ENCODE peak calls at places on chromosomes 5 and 9, in ten cellular contexts. U is hepatocyte; S is SJSA1; Q is astrocyte of the spinal cord; M is keratinocyte; L is CD4-positive, CD25-positive, alpha-beta regulatory T cell; D is choroid plexus epithelial cell; F is foreskin fibroblast; K is heart left ventricle; T is K562. A is an unnamed sample.

GRCh38 chr9:99040911-99041582 is 63.9 kb upstream of the TGFBR1 start:
- DNase-seq in U (peak; percentile 45), S (peak; percentile 88), Q (peak; percentile 86), M (no peak), L (no peak), D (peak; percentile 88), F (peak; percentile 61), K (no peak), T (no peak), A (peak; percentile 95)

GRCh38 chr5:19987594-19988345 is at the start of gene CDH18:
- DNase-seq in U (peak; percentile 68), S (no peak), Q (peak; percentile 63), M (no peak), L (no peak), D (peak; percentile 39), F (peak; percentile 13), K (no peak), T (no peak), A (no peak)

GRCh38 chr5:33332804-33333203 is 108.0 kb upstream of the TARS1 start:
- DNase-seq in U (no peak), S (no peak), Q (no peak), M (no peak), L (no peak), D (no peak), F (no peak), K (no peak), T (no peak), A (no peak)

GRCh38 chr5:9149988-9150387 is 395.9 kb downstream of the SEMA5A start:
- DNase-seq in U (no peak), S (no peak), Q (peak; percentile 66), M (peak; percentile 99), L (no peak), D (no peak), F (peak; percentile 94), K (no peak), T (no peak), A (no peak)

GRCh38 chr5:154296525-154297159 is 106.1 kb downstream of the GALNT10 start:
- DNase-seq in U (peak; percentile 39), S (peak; percentile 20), Q (no peak), M (no peak), L (no peak), D (no peak), F (no peak), K (no peak), T (no peak), A (no peak)

GRCh38 chr9:78437721-78438610 is 141.0 kb downstream of the PSAT1 start:
- DNase-seq in U (no peak), S (no peak), Q (no peak), M (no peak), L (no peak), D (no peak), F (no peak), K (no peak), T (no peak), A (no peak)

GRCh38 chr9:18238254-18238653 is 235.7 kb upstream of the ADAMTSL1 start:
- DNase-seq in U (no peak), S (peak; percentile 40), Q (peak; percentile 76), M (peak; percentile 25), L (no peak), D (peak; percentile 93), F (peak; percentile 91), K (no peak), T (no peak), A (no peak)

GRCh38 chr5:115342593-115343377 is 46.3 kb upstream of the CCDC112 start:
- DNase-seq in U (no peak), S (no peak), Q (no peak), M (no peak), L (no peak), D (peak; percentile 45), F (no peak), K (no peak), T (no peak), A (no peak)

GRCh38 chr5:157930710-157931109 is 71.8 kb upstream of the CLINT1 start:
- DNase-seq in U (no peak), S (no peak), Q (no peak), M (no peak), L (no peak), D (no peak), F (no peak), K (peak; percentile 46), T (no peak), A (no peak)

GRCh38 chr5:122612901-122613300 is 162.0 kb upstream of the SNX2 start:
- DNase-seq in U (no peak), S (no peak), Q (no peak), M (no peak), L (no peak), D (no peak), F (no peak), K (no peak), T (no peak), A (no peak)

GRCh38 chr9:133767625-133768024 is 29.5 kb upstream of the SARDH start:
- DNase-seq in U (no peak), S (peak; percentile 11), Q (no peak), M (no peak), L (no peak), D (no peak), F (no peak), K (no peak), T (no peak), A (no peak)

GRCh38 chr9:129109952-129110739 is 447 bp downstream of the CRAT start:
- DNase-seq in U (peak; percentile 49), S (peak; percentile 59), Q (no peak), M (no peak), L (no peak), D (no peak), F (peak; percentile 26), K (no peak), T (peak; percentile 53), A (peak; percentile 48)
- H3K4me3 ChIP-seq in U (peak overlapping the region; percentile 86), S (peak overlapping the region; percentile 76), Q (peak overlapping the region; percentile 64), M (peak overlapping the region; percentile 57), L (peak overlapping the region; percentile 32), D (peak overlapping the region; percentile 92), F (peak overlapping the region; percentile 78), K (peak overlapping the region; percentile 77), T (peak overlapping the region; percentile 100), A (peak overlapping the region; percentile 61)

DNA sequence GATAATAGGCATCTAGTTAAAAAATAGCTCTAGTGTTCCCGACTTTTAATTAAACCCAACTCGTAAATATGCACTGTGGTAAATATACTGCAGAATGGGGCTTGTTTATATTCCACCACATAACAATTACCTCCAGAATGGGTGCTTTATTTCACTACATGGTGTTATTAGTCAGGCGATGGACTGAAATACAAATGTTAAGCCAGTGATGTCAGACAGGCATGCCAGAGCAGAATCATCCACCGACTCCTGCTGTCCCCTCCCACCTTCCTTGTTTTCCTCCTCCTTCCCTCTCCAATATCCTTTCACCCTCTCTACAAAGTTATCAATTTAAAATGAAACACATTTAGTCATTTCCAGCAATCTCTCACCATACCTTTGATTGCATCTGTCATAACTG is 287.0 kb downstream of the SPATA31D1 start:
- DNase-seq in U (no peak), S (no peak), Q (no peak), M (no peak), L (no peak), D (no peak), F (peak; percentile 44), K (no peak), T (no peak), A (no peak)
- H3K4me3 ChIP-seq in U (no peak overlapping the region), S (no peak overlapping the region), Q (no peak overlapping the region), M (no peak overlapping the region), L (no peak overlapping the region), D (no peak overlapping the region), F (no peak overlapping the region), K (no peak overlapping the region), T (no peak overlapping the region), A (no peak overlapping the region)

DNA sequence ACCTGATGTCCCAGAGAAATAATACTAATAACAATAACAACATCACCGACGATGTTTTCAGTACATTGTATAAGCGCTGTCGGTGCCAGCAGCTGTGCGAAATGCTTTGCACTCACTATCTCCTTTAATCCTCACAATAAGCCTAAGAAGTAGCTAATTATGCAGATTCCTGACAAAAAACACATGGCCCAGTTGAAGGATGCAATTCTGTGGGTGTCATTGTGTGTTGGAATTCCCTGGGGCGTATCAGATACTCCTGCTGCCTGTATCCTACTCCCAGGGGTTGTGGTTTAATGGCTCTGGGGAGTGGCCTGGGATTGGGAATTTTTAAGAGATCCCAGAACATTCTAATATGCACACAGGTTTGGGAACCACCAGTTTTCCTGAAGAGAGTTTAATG is 154.0 kb downstream of the RGS3 start:
- DNase-seq in U (no peak), S (no peak), Q (no peak), M (no peak), L (no peak), D (no peak), F (no peak), K (no peak), T (no peak), A (no peak)
- H3K4me3 ChIP-seq in U (no peak overlapping the region), S (no peak overlapping the region), Q (no peak overlapping the region), M (no peak overlapping the region), L (no peak overlapping the region), D (no peak overlapping the region), F (no peak overlapping the region), K (no peak overlapping the region), T (no peak overlapping the region), A (no peak overlapping the region)

GRCh38 chr5:173314166-173314952 is 13.9 kb downstream of the STC2 start:
- DNase-seq in U (no peak), S (no peak), Q (no peak), M (no peak), L (no peak), D (no peak), F (no peak), K (no peak), T (no peak), A (no peak)

GRCh38 chr5:173317852-173318251 is 10.4 kb downstream of the STC2 start:
- DNase-seq in U (no peak), S (no peak), Q (no peak), M (no peak), L (no peak), D (no peak), F (no peak), K (no peak), T (no peak), A (no peak)

GRCh38 chr5:173317091-173317685 is 11.0 kb downstream of the STC2 start:
- DNase-seq in U (no peak), S (peak; percentile 88), Q (no peak), M (no peak), L (no peak), D (no peak), F (no peak), K (no peak), T (no peak), A (no peak)

GRCh38 chr5:173316463-173317020 is 11.7 kb downstream of the STC2 start:
- DNase-seq in U (no peak), S (no peak), Q (no peak), M (no peak), L (no peak), D (no peak), F (no peak), K (no peak), T (no peak), A (no peak)

DNA sequence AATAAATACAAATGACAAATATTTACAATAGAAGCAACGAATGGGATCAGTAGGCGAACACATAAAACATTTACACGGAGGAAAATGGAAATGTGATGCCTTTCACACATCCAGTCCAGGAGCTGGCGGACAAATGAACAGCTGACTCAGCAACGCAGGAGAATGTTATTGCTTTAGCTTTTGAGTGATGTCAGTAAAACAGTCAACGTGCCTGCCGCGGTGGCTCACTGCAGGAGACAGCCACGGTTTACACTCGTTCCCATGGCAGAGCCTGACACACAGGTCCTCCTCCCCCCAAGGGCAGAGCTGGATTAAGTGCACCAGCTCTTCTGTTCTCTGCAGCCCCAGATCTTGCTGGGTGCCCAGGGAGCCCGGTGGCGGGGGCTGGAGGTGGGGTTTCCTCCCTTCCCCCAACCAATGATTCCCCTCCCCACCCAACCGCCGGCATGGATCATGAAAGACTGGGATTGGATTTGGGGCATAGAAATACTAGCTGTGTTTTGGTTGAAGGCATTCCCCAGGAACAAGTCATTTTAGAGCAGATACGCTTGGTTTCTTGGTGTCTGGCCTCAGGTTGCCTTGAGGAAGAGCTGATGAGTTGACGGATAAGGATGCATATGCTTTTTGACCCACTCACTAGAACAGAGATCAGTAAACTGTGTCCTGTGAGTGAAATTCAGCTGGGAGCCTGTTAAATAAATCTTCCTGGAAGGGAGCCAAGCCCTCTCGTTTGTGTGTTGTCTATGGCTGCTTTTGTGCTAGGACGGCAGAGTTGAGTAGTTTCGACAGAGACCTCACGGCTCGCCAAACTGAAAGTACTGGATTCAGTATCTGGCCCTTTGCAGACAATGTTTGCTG is 12.5 kb downstream of the STC2 start:
- DNase-seq in U (peak; percentile 84), S (peak; percentile 87), Q (peak; percentile 94), M (no peak), L (no peak), D (peak; percentile 94), F (peak; percentile 63), K (peak; percentile 60), T (no peak), A (no peak)
- H3K4me3 ChIP-seq in U (no peak overlapping the region), S (peak overlapping the region; percentile 4), Q (no peak overlapping the region), M (no peak overlapping the region), L (no peak overlapping the region), D (peak overlapping the region; percentile 11), F (no peak overlapping the region), K (no peak overlapping the region), T (no peak overlapping the region), A (no peak overlapping the region)

A was measured in NB4.